ENCODE peak calls at places on chromosomes 4 and X, in ten cellular contexts. O is astrocyte of the cerebellum, C is fibroblast of mammary gland, N is GM23248, P is IMR-90, M is BE2C, K is foreskin fibroblast, H is adipocyte, L is GM12865, A is psoas muscle. T is an unnamed sample.

GRCh38 chr4:53100801-53101581 is 238.9 kb downstream of the RASL11B start:
- DNase-seq in O (peak; percentile 33), C (peak; percentile 63), N (peak; percentile 74), P (peak; percentile 84), M (no peak), K (peak; percentile 69), H (peak; percentile 62), L (no peak), A (no peak), T (peak; percentile 71)

GRCh38 chrX:148784137-148784536 is 283.7 kb downstream of the AFF2 start:
- DNase-seq in O (no peak), C (no peak), N (no peak), P (no peak), M (no peak), K (no peak), H (no peak), L (no peak), A (no peak), T (no peak)

GRCh38 chr4:166501941-166502382 is 628.9 kb downstream of the TLL1 start:
- DNase-seq in O (no peak), C (peak; percentile 15), N (peak; percentile 7), P (no peak), M (peak; percentile 58), K (no peak), H (no peak), L (peak; percentile 60), A (no peak), T (peak; percentile 12)

GRCh38 chrX:65821721-65822496 is 154.5 kb downstream of the MSN start:
- DNase-seq in O (no peak), C (no peak), N (peak; percentile 1), P (no peak), M (no peak), K (peak; percentile 1), H (peak; percentile 3), L (no peak), A (peak; percentile 13), T (no peak)

GRCh38 chr4:47640911-47641310 is 155.8 kb downstream of the ATP10D start:
- DNase-seq in O (no peak), C (peak; percentile 41), N (peak; percentile 28), P (peak; percentile 46), M (no peak), K (peak; percentile 57), H (peak; percentile 27), L (no peak), A (no peak), T (no peak)

GRCh38 chr4:138953962-138954371 is 61.6 kb upstream of the NOCT start:
- DNase-seq in O (peak; percentile 99), C (peak; percentile 92), N (peak; percentile 79), P (peak; percentile 86), M (no peak), K (peak; percentile 80), H (peak; percentile 89), L (no peak), A (no peak), T (peak; percentile 79)

GRCh38 chr4:10275696-10276095 is 159.1 kb upstream of the WDR1 start:
- DNase-seq in O (no peak), C (no peak), N (peak; percentile 7), P (no peak), M (no peak), K (no peak), H (no peak), L (no peak), A (no peak), T (no peak)

GRCh38 chr4:33831667-33832066 is 2412.6 kb downstream of the ARAP2 start:
- DNase-seq in O (peak; percentile 6), C (peak; percentile 67), N (peak; percentile 67), P (peak; percentile 21), M (no peak), K (peak; percentile 73), H (no peak), L (no peak), A (no peak), T (peak; percentile 55)

GRCh38 chr4:172726001-172726423 is 442.6 kb upstream of the GALNT7 start:
- DNase-seq in O (no peak), C (no peak), N (peak; percentile 48), P (no peak), M (no peak), K (peak; percentile 12), H (no peak), L (no peak), A (no peak), T (no peak)

GRCh38 chr4:48109413-48110263 is 24.4 kb downstream of the TXK start:
- DNase-seq in O (peak; percentile 19), C (peak; percentile 49), N (peak; percentile 58), P (peak; percentile 40), M (no peak), K (peak; percentile 46), H (peak; percentile 44), L (peak; percentile 71), A (no peak), T (peak; percentile 45)

GRCh38 chrX:31854716-31855115 is 782.9 kb upstream of the FTHL17 start:
- DNase-seq in O (no peak), C (no peak), N (no peak), P (no peak), M (no peak), K (no peak), H (no peak), L (no peak), A (no peak), T (no peak)

GRCh38 chrX:40734956-40735317 is 405 bp downstream of the MED14 start:
- DNase-seq in O (no peak), C (no peak), N (peak; percentile 45), P (no peak), M (no peak), K (peak; percentile 20), H (peak; percentile 54), L (peak; percentile 36), A (no peak), T (peak; percentile 20)

GRCh38 chr4:186104114-186104894 is at the start of gene FAM149A:
- DNase-seq in O (no peak), C (no peak), N (peak; percentile 12), P (no peak), M (peak; percentile 19), K (no peak), H (peak; percentile 26), L (peak; percentile 15), A (peak; percentile 25), T (no peak)

GRCh38 chrX:9396930-9397329 is 67.9 kb upstream of the TBL1X start:
- DNase-seq in O (peak; percentile 71), C (peak; percentile 55), N (peak; percentile 11), P (no peak), M (no peak), K (no peak), H (no peak), L (no peak), A (no peak), T (peak; percentile 28)

GRCh38 chr4:129738175-129738574 is 642.2 kb downstream of the C4orf33 start:
- DNase-seq in O (no peak), C (no peak), N (no peak), P (no peak), M (no peak), K (no peak), H (no peak), L (no peak), A (no peak), T (no peak)

GRCh38 chrX:132294776-132295495 is 75.7 kb upstream of the RAP2C start:
- DNase-seq in O (no peak), C (no peak), N (no peak), P (no peak), M (no peak), K (no peak), H (no peak), L (no peak), A (no peak), T (no peak)

GRCh38 chr4:168636506-168637176 is 139.8 kb downstream of the PALLD start:
- DNase-seq in O (no peak), C (peak; percentile 88), N (peak; percentile 89), P (peak; percentile 88), M (no peak), K (peak; percentile 86), H (peak; percentile 88), L (no peak), A (no peak), T (peak; percentile 79)

GRCh38 chr4:42570221-42570620 is 86.7 kb downstream of the ATP8A1 start:
- DNase-seq in O (no peak), C (no peak), N (no peak), P (no peak), M (peak; percentile 47), K (no peak), H (no peak), L (no peak), A (peak; percentile 51), T (no peak)

GRCh38 chr4:132266374-132266773 is 882.7 kb upstream of the PCDH10 start:
- DNase-seq in O (no peak), C (no peak), N (no peak), P (no peak), M (no peak), K (no peak), H (no peak), L (no peak), A (no peak), T (no peak)
- H3K4me3 ChIP-seq in O (no peak overlapping the region), C (no peak overlapping the region), N (no peak overlapping the region), P (no peak overlapping the region), M (no peak overlapping the region), K (no peak overlapping the region), H (no peak overlapping the region), L (no peak overlapping the region), A (no peak overlapping the region), T (no peak overlapping the region)

GRCh38 chrX:68332156-68332823 is 101.0 kb downstream of the OPHN1 start:
- DNase-seq in O (peak; percentile 3), C (peak; percentile 25), N (peak; percentile 36), P (no peak), M (no peak), K (no peak), H (peak; percentile 8), L (no peak), A (no peak), T (no peak)
- H3K4me3 ChIP-seq in O (no peak overlapping the region), C (no peak overlapping the region), N (no peak overlapping the region), P (no peak overlapping the region), M (no peak overlapping the region), K (no peak overlapping the region), H (no peak overlapping the region), L (no peak overlapping the region), A (no peak overlapping the region), T (no peak overlapping the region)

GRCh38 chr4:140027135-140027534 is 126.8 kb downstream of the MAML3 start:
- DNase-seq in O (no peak), C (no peak), N (peak; percentile 35), P (no peak), M (no peak), K (no peak), H (no peak), L (no peak), A (no peak), T (no peak)

GRCh38 chr4:140037353-140038030 is 116.5 kb downstream of the MAML3 start:
- DNase-seq in O (peak; percentile 84), C (peak; percentile 91), N (peak; percentile 94), P (peak; percentile 97), M (no peak), K (peak; percentile 90), H (peak; percentile 85), L (no peak), A (no peak), T (peak; percentile 77)

GRCh38 chr4:140028676-140029407 is 125.1 kb downstream of the MAML3 start:
- DNase-seq in O (no peak), C (no peak), N (no peak), P (peak; percentile 49), M (no peak), K (peak; percentile 20), H (no peak), L (no peak), A (no peak), T (no peak)

GRCh38 chr4:140031706-140032105 is 122.3 kb downstream of the MAML3 start:
- DNase-seq in O (no peak), C (no peak), N (no peak), P (no peak), M (no peak), K (no peak), H (no peak), L (no peak), A (no peak), T (no peak)
- H3K4me3 ChIP-seq in O (no peak overlapping the region), C (no peak overlapping the region), N (no peak overlapping the region), P (no peak overlapping the region), M (no peak overlapping the region), K (no peak overlapping the region), H (no peak overlapping the region), L (no peak overlapping the region), A (no peak overlapping the region), T (no peak overlapping the region)

GRCh38 chrX:11683057-11683456 is 17.3 kb upstream of the ARHGAP6 start:
- DNase-seq in O (no peak), C (no peak), N (no peak), P (no peak), M (no peak), K (no peak), H (no peak), L (no peak), A (no peak), T (no peak)
- H3K4me3 ChIP-seq in O (no peak overlapping the region), C (no peak overlapping the region), N (no peak overlapping the region), P (no peak overlapping the region), M (no peak overlapping the region), K (no peak overlapping the region), H (no peak overlapping the region), L (no peak overlapping the region), A (no peak overlapping the region), T (no peak overlapping the region)